ENCODE peak calls at places on chromosome 5, in nine cellular contexts. K, V, R, L, J, U, Q, C and T are unnamed samples.

GRCh38 chr5:148090780-148091221 is 27.0 kb downstream of the SPINK5 start:
- DNase-seq in K (no peak), V (no peak), R (no peak), L (no peak), J (no peak), U (no peak), Q (no peak), C (no peak), T (no peak)

GRCh38 chr5:122674412-122674811 is 100.5 kb upstream of the SNX2 start:
- DNase-seq in K (no peak), V (no peak), R (no peak), L (no peak), J (no peak), U (no peak), Q (no peak), C (no peak), T (no peak)

GRCh38 chr5:139178948-139179347 is 19.2 kb downstream of the SIL1 start:
- DNase-seq in K (peak), V (peak), R (no peak), L (no peak), J (peak), U (no peak), Q (no peak), C (no peak), T (peak)

GRCh38 chr5:160457255-160457654 is 35.6 kb downstream of the PTTG1 start:
- DNase-seq in K (no peak), V (no peak), R (no peak), L (no peak), J (no peak), U (no peak), Q (no peak), C (no peak), T (no peak)

GRCh38 chr5:142611154-142611553 is 74.7 kb downstream of the FGF1 start:
- DNase-seq in K (peak), V (peak), R (peak), L (peak), J (peak), U (peak), Q (peak), C (peak), T (peak)

GRCh38 chr5:124056326-124057160 is 544.6 kb downstream of the CSNK1G3 start:
- DNase-seq in K (no peak), V (no peak), R (no peak), L (no peak), J (no peak), U (no peak), Q (no peak), C (no peak), T (no peak)

GRCh38 chr5:124764992-124765611 is 18.7 kb upstream of the ZNF608 start:
- DNase-seq in K (no peak), V (no peak), R (no peak), L (no peak), J (no peak), U (no peak), Q (no peak), C (no peak), T (no peak)

GRCh38 chr5:132098621-132099020 is 25.0 kb downstream of the CSF2 start:
- DNase-seq in K (no peak), V (no peak), R (no peak), L (no peak), J (no peak), U (no peak), Q (no peak), C (no peak), T (no peak)

GRCh38 chr5:95715799-95716461 is 15.2 kb upstream of the RHOBTB3 start:
- DNase-seq in K (no peak), V (no peak), R (no peak), L (no peak), J (no peak), U (no peak), Q (no peak), C (no peak), T (no peak)

GRCh38 chr5:4879693-4880303 is 260.3 kb upstream of the ADAMTS16 start:
- DNase-seq in K (peak), V (peak), R (peak), L (no peak), J (peak), U (peak), Q (peak), C (no peak), T (peak)

GRCh38 chr5:149581931-149582768 is 852 bp downstream of the ARHGEF37 start:
- DNase-seq in K (no peak), V (no peak), R (no peak), L (no peak), J (no peak), U (no peak), Q (no peak), C (no peak), T (peak)

GRCh38 chr5:143516249-143516648 is 112.8 kb upstream of the NR3C1 start:
- DNase-seq in K (no peak), V (no peak), R (no peak), L (no peak), J (no peak), U (no peak), Q (no peak), C (no peak), T (no peak)

GRCh38 chr5:110477923-110478322 is 248.5 kb downstream of the TMEM232 start:
- DNase-seq in K (no peak), V (no peak), R (no peak), L (no peak), J (no peak), U (no peak), Q (no peak), C (no peak), T (no peak)